ENCODE peak calls at places on chromosomes 11 and 22, in five cellular contexts. One of them, this sample, is unnamed.
A peak's percentile ranks its signal among the peaks of the same experiment; 100 is the strongest.

GRCh38 chr22:20180640-20181039 is 29.8 kb upstream of the CCDC188 start:
- DNase-seq in fibroblast of lung: no peak
- DNase-seq in heart left ventricle: no peak
- DNase-seq in CD8-positive, alpha-beta T cell: no peak
- DNase-seq in testis: no peak
- DNase-seq in this sample: no peak

GRCh38 chr22:36422287-36423014 is 34.7 kb upstream of the MYH9 start:
- DNase-seq in fibroblast of lung: no peak
- DNase-seq in heart left ventricle: no peak
- DNase-seq in CD8-positive, alpha-beta T cell: no peak
- DNase-seq in testis: no peak
- DNase-seq in this sample: no peak

GRCh38 chr22:41350087-41350486 is 31.7 kb upstream of the TEF start:
- DNase-seq in fibroblast of lung: no peak
- DNase-seq in heart left ventricle: no peak
- DNase-seq in CD8-positive, alpha-beta T cell: no peak
- DNase-seq in testis: no peak
- DNase-seq in this sample: no peak

GRCh38 chr11:72840780-72841179 is 26.6 kb downstream of the ATG16L2 start:
- DNase-seq in fibroblast of lung: peak; percentile 91
- DNase-seq in heart left ventricle: no peak
- DNase-seq in CD8-positive, alpha-beta T cell: no peak
- DNase-seq in testis: no peak
- DNase-seq in this sample: no peak

GRCh38 chr11:130523609-130524008 is 75.2 kb downstream of the ADAMTS15 start:
- DNase-seq in fibroblast of lung: peak; percentile 96
- DNase-seq in heart left ventricle: no peak
- DNase-seq in CD8-positive, alpha-beta T cell: no peak
- DNase-seq in testis: no peak
- DNase-seq in this sample: peak; percentile 81

GRCh38 chr11:1509626-1510255 is 23.2 kb upstream of the MOB2 start:
- DNase-seq in fibroblast of lung: no peak
- DNase-seq in heart left ventricle: no peak
- DNase-seq in CD8-positive, alpha-beta T cell: no peak
- DNase-seq in testis: no peak
- DNase-seq in this sample: no peak

GRCh38 chr11:4881860-4882500 is at the start of gene OR51T1:
- DNase-seq in fibroblast of lung: peak; percentile 29
- DNase-seq in heart left ventricle: no peak
- DNase-seq in CD8-positive, alpha-beta T cell: no peak
- DNase-seq in testis: no peak
- DNase-seq in this sample: no peak

GRCh38 chr11:31620434-31620833 is 110.9 kb downstream of the ELP4 start:
- DNase-seq in fibroblast of lung: no peak
- DNase-seq in heart left ventricle: no peak
- DNase-seq in CD8-positive, alpha-beta T cell: no peak
- DNase-seq in testis: no peak
- DNase-seq in this sample: no peak

GRCh38 chr22:35489225-35489624 is 51.4 kb upstream of the RASD2 start:
- DNase-seq in fibroblast of lung: no peak
- DNase-seq in heart left ventricle: no peak
- DNase-seq in CD8-positive, alpha-beta T cell: no peak
- DNase-seq in testis: no peak
- DNase-seq in this sample: no peak

GRCh38 chr11:121650520-121651266 is 197.9 kb upstream of the SORL1-AS1 start:
- DNase-seq in fibroblast of lung: no peak
- DNase-seq in heart left ventricle: no peak
- DNase-seq in CD8-positive, alpha-beta T cell: no peak
- DNase-seq in testis: no peak
- DNase-seq in this sample: no peak

GRCh38 chr11:35602979-35603378 is 15.3 kb upstream of the FJX1 start:
- DNase-seq in fibroblast of lung: no peak
- DNase-seq in heart left ventricle: no peak
- DNase-seq in CD8-positive, alpha-beta T cell: no peak
- DNase-seq in testis: no peak
- DNase-seq in this sample: no peak

GRCh38 chr11:115741376-115741775 is 237.2 kb upstream of the CADM1 start:
- DNase-seq in fibroblast of lung: no peak
- DNase-seq in heart left ventricle: no peak
- DNase-seq in CD8-positive, alpha-beta T cell: no peak
- DNase-seq in testis: no peak
- DNase-seq in this sample: no peak

GRCh38 chr11:22169833-22170232 is 23.1 kb upstream of the ANO5 start:
- DNase-seq in fibroblast of lung: peak; percentile 1
- DNase-seq in heart left ventricle: no peak
- DNase-seq in CD8-positive, alpha-beta T cell: no peak
- DNase-seq in testis: no peak
- DNase-seq in this sample: no peak

GRCh38 chr11:63478896-63479295 is 12.1 kb downstream of the PLAAT5 start:
- DNase-seq in fibroblast of lung: peak; percentile 66
- DNase-seq in heart left ventricle: no peak
- DNase-seq in CD8-positive, alpha-beta T cell: peak; percentile 55
- DNase-seq in testis: peak; percentile 73
- DNase-seq in this sample: peak; percentile 61

GRCh38 chr11:31643831-31644230 is 134.3 kb downstream of the ELP4 start:
- DNase-seq in fibroblast of lung: peak; percentile 81
- DNase-seq in heart left ventricle: no peak
- DNase-seq in CD8-positive, alpha-beta T cell: no peak
- DNase-seq in testis: no peak
- DNase-seq in this sample: no peak

GRCh38 chr22:18999416-18999815 is 63.3 kb upstream of the PRODH start:
- DNase-seq in fibroblast of lung: no peak
- DNase-seq in heart left ventricle: no peak
- DNase-seq in CD8-positive, alpha-beta T cell: no peak
- DNase-seq in testis: no peak
- DNase-seq in this sample: no peak

GRCh38 chr11:118109231-118109630 is 22.5 kb upstream of the SMIM35 start:
- DNase-seq in fibroblast of lung: peak; percentile 36
- DNase-seq in heart left ventricle: peak; percentile 52
- DNase-seq in CD8-positive, alpha-beta T cell: no peak
- DNase-seq in testis: no peak
- DNase-seq in this sample: no peak

GRCh38 chr11:89182773-89183172 is 5.1 kb downstream of the TYR start:
- DNase-seq in fibroblast of lung: peak; percentile 54
- DNase-seq in heart left ventricle: no peak
- DNase-seq in CD8-positive, alpha-beta T cell: no peak
- DNase-seq in testis: no peak
- DNase-seq in this sample: no peak

GRCh38 chr11:102491969-102492368 is 38.6 kb downstream of the MMP7 start:
- DNase-seq in fibroblast of lung: no peak
- DNase-seq in heart left ventricle: no peak
- DNase-seq in CD8-positive, alpha-beta T cell: no peak
- DNase-seq in testis: no peak
- DNase-seq in this sample: no peak
- H3K4me1 ChIP-seq in fibroblast of lung: no peaks in the 10 kb centered on the region
- H3K4me1 ChIP-seq in heart left ventricle: no peaks in the 10 kb centered on the region
- H3K4me1 ChIP-seq in CD8-positive, alpha-beta T cell: peaks cover 4% of the 10 kb centered on the region
- H3K4me1 ChIP-seq in testis: no peaks in the 10 kb centered on the region
- H3K4me1 ChIP-seq in this sample: peaks cover 4% of the 10 kb centered on the region

GRCh38 chr11:116929393-116930090 is 92.1 kb upstream of the APOA1 start:
- DNase-seq in fibroblast of lung: peak; percentile 46
- DNase-seq in heart left ventricle: no peak
- DNase-seq in CD8-positive, alpha-beta T cell: no peak
- DNase-seq in testis: peak; percentile 37
- DNase-seq in this sample: no peak

GRCh38 chr11:116928102-116928777 is 90.8 kb upstream of the APOA1 start:
- DNase-seq in fibroblast of lung: no peak
- DNase-seq in heart left ventricle: no peak
- DNase-seq in CD8-positive, alpha-beta T cell: no peak
- DNase-seq in testis: no peak
- DNase-seq in this sample: no peak

GRCh38 chr11:116927163-116927772 is 89.8 kb upstream of the APOA1 start:
- DNase-seq in fibroblast of lung: no peak
- DNase-seq in heart left ventricle: no peak
- DNase-seq in CD8-positive, alpha-beta T cell: peak; percentile 56
- DNase-seq in testis: no peak
- DNase-seq in this sample: no peak

GRCh38 chr11:116930177-116930576 is 92.8 kb upstream of the APOA1 start:
- DNase-seq in fibroblast of lung: peak; percentile 48
- DNase-seq in heart left ventricle: no peak
- DNase-seq in CD8-positive, alpha-beta T cell: peak; percentile 32
- DNase-seq in testis: no peak
- DNase-seq in this sample: no peak

GRCh38 chr11:116928845-116929244 is 91.4 kb upstream of the APOA1 start:
- DNase-seq in fibroblast of lung: no peak
- DNase-seq in heart left ventricle: no peak
- DNase-seq in CD8-positive, alpha-beta T cell: no peak
- DNase-seq in testis: no peak
- DNase-seq in this sample: no peak
- H3K27ac ChIP-seq in fibroblast of lung: no peak overlapping the region
- H3K27ac ChIP-seq in heart left ventricle: peak overlapping the region; percentile 45
- H3K27ac ChIP-seq in CD8-positive, alpha-beta T cell: no peak overlapping the region
- H3K27ac ChIP-seq in testis: no peak overlapping the region
- H3K27ac ChIP-seq in this sample: peak overlapping the region; percentile 54

GRCh38 chr11:34446389-34446788 is 7.7 kb downstream of the CAT start:
- DNase-seq in fibroblast of lung: no peak
- DNase-seq in heart left ventricle: no peak
- DNase-seq in CD8-positive, alpha-beta T cell: no peak
- DNase-seq in testis: no peak
- DNase-seq in this sample: no peak
- H3K4me1 ChIP-seq in fibroblast of lung: no peaks in the 10 kb centered on the region
- H3K4me1 ChIP-seq in heart left ventricle: peaks cover 7% of the 10 kb centered on the region
- H3K4me1 ChIP-seq in CD8-positive, alpha-beta T cell: peaks cover 17% of the 10 kb centered on the region
- H3K4me1 ChIP-seq in testis: no peaks in the 10 kb centered on the region
- H3K4me1 ChIP-seq in this sample: no peaks in the 10 kb centered on the region

DNA sequence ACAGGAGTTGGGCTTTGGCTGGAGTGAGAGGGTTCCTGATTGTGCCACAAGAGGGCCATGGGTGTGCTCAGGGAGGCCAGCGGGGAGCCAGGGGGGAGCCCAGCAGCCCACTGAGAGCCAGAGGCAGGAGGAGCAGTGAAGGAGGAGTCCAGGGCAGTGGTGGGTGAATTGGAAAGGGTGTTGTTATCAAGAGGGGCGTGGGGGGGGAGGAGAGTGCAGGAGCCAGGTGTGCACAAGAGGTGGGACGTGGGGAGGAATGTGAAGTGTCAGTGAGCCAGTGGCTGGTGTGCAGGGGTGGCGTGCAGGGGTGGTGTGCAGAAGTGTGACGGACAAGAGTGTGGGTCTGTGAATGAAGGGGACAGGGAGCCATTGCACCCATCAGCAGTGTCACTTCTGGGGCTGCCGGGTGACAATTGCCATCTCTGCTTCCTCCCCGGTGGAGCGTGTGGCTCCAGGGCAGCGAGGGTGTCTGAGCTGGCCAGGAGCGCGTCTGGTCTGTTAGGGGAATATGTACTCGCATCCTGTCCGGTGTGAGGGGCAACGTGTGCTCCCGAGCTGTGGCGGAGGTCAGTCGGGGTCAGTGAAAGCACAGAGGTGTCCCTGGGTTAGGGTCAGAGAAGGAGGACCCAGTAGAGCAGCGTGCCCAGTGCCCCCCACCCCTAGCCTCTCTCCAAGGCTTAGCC is 1.7 kb downstream of the CLCF1 start:
- DNase-seq in fibroblast of lung: peak; percentile 56
- DNase-seq in heart left ventricle: no peak
- DNase-seq in CD8-positive, alpha-beta T cell: peak; percentile 43
- DNase-seq in testis: no peak
- DNase-seq in this sample: peak; percentile 72
- H3K27ac ChIP-seq in fibroblast of lung: peak overlapping the region; percentile 23
- H3K27ac ChIP-seq in heart left ventricle: peak overlapping the region; percentile 52
- H3K27ac ChIP-seq in CD8-positive, alpha-beta T cell: no peak overlapping the region
- H3K27ac ChIP-seq in testis: no peak overlapping the region
- H3K27ac ChIP-seq in this sample: peak overlapping the region; percentile 93

DNA sequence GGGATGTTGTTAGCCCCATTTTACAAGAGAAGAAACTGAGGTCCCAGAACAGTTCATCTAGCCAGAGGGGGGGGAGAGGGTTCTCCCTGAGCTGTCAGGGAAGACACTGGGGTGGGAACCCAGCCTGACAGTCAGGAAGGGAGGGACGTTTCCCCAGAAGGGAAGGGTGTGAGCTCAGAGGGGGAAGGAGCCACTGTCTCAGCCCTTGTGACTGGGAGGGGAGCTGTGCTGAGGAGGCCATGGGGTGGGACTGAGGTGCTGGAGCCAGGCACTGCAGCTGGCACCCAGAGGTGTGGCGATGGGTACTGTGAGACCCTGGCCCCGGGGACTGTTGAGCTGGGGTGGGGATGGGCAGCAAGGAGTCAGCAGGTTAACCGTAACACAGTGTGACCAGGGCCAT is 35.7 kb downstream of the DAGLA start:
- DNase-seq in fibroblast of lung: no peak
- DNase-seq in heart left ventricle: no peak
- DNase-seq in CD8-positive, alpha-beta T cell: no peak
- DNase-seq in testis: no peak
- DNase-seq in this sample: no peak
- H3K4me1 ChIP-seq in fibroblast of lung: peaks cover 6% of the 10 kb centered on the region
- H3K4me1 ChIP-seq in heart left ventricle: peaks cover 7% of the 10 kb centered on the region
- H3K4me1 ChIP-seq in CD8-positive, alpha-beta T cell: no peaks in the 10 kb centered on the region
- H3K4me1 ChIP-seq in testis: peaks cover 11% of the 10 kb centered on the region
- H3K4me1 ChIP-seq in this sample: peaks cover 18% of the 10 kb centered on the region

GRCh38 chr22:24500251-24500820 is 5.2 kb downstream of the UPB1 start:
- DNase-seq in fibroblast of lung: no peak
- DNase-seq in heart left ventricle: no peak
- DNase-seq in CD8-positive, alpha-beta T cell: no peak
- DNase-seq in testis: no peak
- DNase-seq in this sample: no peak
- H3K27ac ChIP-seq in fibroblast of lung: no peak overlapping the region
- H3K27ac ChIP-seq in heart left ventricle: no peak overlapping the region
- H3K27ac ChIP-seq in CD8-positive, alpha-beta T cell: no peak overlapping the region
- H3K27ac ChIP-seq in testis: no peak overlapping the region
- H3K27ac ChIP-seq in this sample: peak overlapping the region; percentile 76

GRCh38 chr22:49928185-49928495 is 9.7 kb downstream of the CRELD2 start:
- DNase-seq in fibroblast of lung: no peak
- DNase-seq in heart left ventricle: no peak
- DNase-seq in CD8-positive, alpha-beta T cell: no peak
- DNase-seq in testis: no peak
- DNase-seq in this sample: no peak

GRCh38 chr22:49925525-49926128 is 7.2 kb downstream of the CRELD2 start:
- DNase-seq in fibroblast of lung: no peak
- DNase-seq in heart left ventricle: no peak
- DNase-seq in CD8-positive, alpha-beta T cell: peak; percentile 77
- DNase-seq in testis: no peak
- DNase-seq in this sample: no peak

GRCh38 chr22:49928571-49929552 is 10.4 kb downstream of the CRELD2 start:
- DNase-seq in fibroblast of lung: no peak
- DNase-seq in heart left ventricle: no peak
- DNase-seq in CD8-positive, alpha-beta T cell: no peak
- DNase-seq in testis: no peak
- DNase-seq in this sample: no peak

GRCh38 chr22:49927483-49928184 is 9.2 kb downstream of the CRELD2 start:
- DNase-seq in fibroblast of lung: no peak
- DNase-seq in heart left ventricle: no peak
- DNase-seq in CD8-positive, alpha-beta T cell: no peak
- DNase-seq in testis: no peak
- DNase-seq in this sample: no peak

DNA sequence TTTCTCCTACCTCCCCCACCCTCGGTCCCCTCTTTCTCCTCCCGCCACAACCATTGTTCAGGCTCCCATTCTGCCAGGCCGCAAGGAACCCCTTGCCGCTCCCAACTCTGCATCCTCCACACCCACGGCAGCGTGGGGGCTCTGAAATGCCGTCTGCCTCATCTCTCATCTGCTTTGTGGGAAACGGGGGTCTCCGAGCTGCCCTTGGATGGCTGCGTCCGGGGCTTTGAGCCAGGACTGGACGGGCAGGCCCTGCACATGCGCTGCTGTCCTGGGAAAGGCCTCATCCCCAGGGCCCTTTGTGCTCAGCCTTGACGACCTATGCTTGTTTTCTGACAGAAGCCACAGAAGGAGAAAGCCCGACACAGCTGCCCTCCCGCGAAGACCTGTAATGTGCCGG is 8.5 kb downstream of the CRELD2 start:
- DNase-seq in fibroblast of lung: no peak
- DNase-seq in heart left ventricle: no peak
- DNase-seq in CD8-positive, alpha-beta T cell: no peak
- DNase-seq in testis: no peak
- DNase-seq in this sample: no peak
- H3K4me1 ChIP-seq in fibroblast of lung: no peaks in the 10 kb centered on the region
- H3K4me1 ChIP-seq in heart left ventricle: peaks cover 7% of the 10 kb centered on the region
- H3K4me1 ChIP-seq in CD8-positive, alpha-beta T cell: peaks cover 37% of the 10 kb centered on the region
- H3K4me1 ChIP-seq in testis: peaks cover 3% of the 10 kb centered on the region
- H3K4me1 ChIP-seq in this sample: peaks cover 29% of the 10 kb centered on the region

This sample was measured in right atrium auricular region.